ENCODE peak calls at places on chromosomes 3 and 15, in five cellular contexts. B, X, E, U and L are unnamed samples.

GRCh38 chr3:189772584-189772983 is 141.4 kb downstream of the TP63 start:
- DNase-seq in X (no peak), E (no peak), U (no peak), B (no peak), L (no peak)

GRCh38 chr15:25287823-25288222 is 151.0 kb downstream of the UBE3A start:
- DNase-seq in E (no peak), U (no peak), X (no peak), B (no peak), L (no peak)

GRCh38 chr3:150589759-150590158 is 13.4 kb upstream of the SELENOT start:
- DNase-seq in X (no peak), E (no peak), U (no peak), B (no peak), L (no peak)

GRCh38 chr3:106611841-106612240 is 743.0 kb upstream of the CBLB start:
- DNase-seq in X (no peak), U (no peak), B (no peak), E (no peak), L (no peak)

GRCh38 chr3:188901671-188902331 is 270.0 kb upstream of the TPRG1 start:
- DNase-seq in B (no peak), E (no peak), X (no peak), U (no peak), L (no peak)

GRCh38 chr15:100735654-100736053 is 133.3 kb downstream of the ASB7 start:
- DNase-seq in U (no peak), B (no peak), X (no peak), E (peak), L (no peak)

GRCh38 chr3:129627350-129628168 is 21.1 kb upstream of the PLXND1 start:
- DNase-seq in X (peak), B (no peak), E (peak), U (peak), L (peak)

GRCh38 chr3:16849240-16849639 is 35.5 kb upstream of the PLCL2 start:
- DNase-seq in X (no peak), E (no peak), U (no peak), B (no peak), L (no peak)

GRCh38 chr3:121648219-121648958 is 12.3 kb downstream of the HCLS1 start:
- DNase-seq in X (no peak), E (no peak), B (no peak), U (no peak), L (no peak)

GRCh38 chr15:60346077-60346476 is 51.7 kb downstream of the ANXA2 start:
- DNase-seq in X (no peak), U (no peak), B (no peak), E (no peak), L (no peak)

GRCh38 chr15:87620393-87620792 is 636.1 kb downstream of the NTRK3 start:
- DNase-seq in E (no peak), B (no peak), X (no peak), U (no peak), L (no peak)

GRCh38 chr3:45341876-45342275 is 46.5 kb upstream of the LARS2 start:
- DNase-seq in X (no peak), U (no peak), B (no peak), E (no peak), L (no peak)

GRCh38 chr3:127531821-127532220 is 58.7 kb downstream of the TPRA1 start:
- DNase-seq in B (no peak), X (no peak), E (no peak), U (no peak), L (no peak)

GRCh38 chr15:34708422-34708821 is 46.4 kb downstream of the GJD2 start:
- DNase-seq in B (peak), U (no peak), X (peak), E (no peak), L (peak)

GRCh38 chr3:120678331-120678845 is 3.7 kb downstream of the HGD start:
- DNase-seq in B (no peak), U (peak), X (peak), E (no peak), L (no peak)

GRCh38 chr3:187027531-187027936 is 97.2 kb downstream of the ST6GAL1 start:
- DNase-seq in U (no peak), B (no peak), X (no peak), E (peak), L (no peak)

GRCh38 chr3:16354291-16354690 is 89.3 kb downstream of the OXNAD1 start:
- DNase-seq in U (no peak), X (no peak), B (no peak), E (no peak), L (no peak)

GRCh38 chr3:18444597-18445420 is 19.7 kb upstream of the SATB1 start:
- DNase-seq in X (peak), E (peak), U (no peak), B (peak), L (no peak)

GRCh38 chr3:57855943-57856342 is 99.8 kb downstream of the SLMAP start:
- DNase-seq in U (no peak), B (no peak), E (no peak), X (no peak), L (no peak)

GRCh38 chr3:37324752-37325407 is 150.5 kb upstream of the LRRFIP2 start:
- DNase-seq in X (no peak), E (no peak), U (no peak), B (no peak), L (no peak)

GRCh38 chr3:56612146-56612545 is 55.2 kb downstream of the CCDC66 start:
- DNase-seq in U (no peak), B (no peak), E (no peak), X (no peak), L (no peak)

GRCh38 chr15:76153241-76154197 is 93.7 kb downstream of the TMEM266 start:
- DNase-seq in X (no peak), E (peak), B (no peak), U (no peak), L (no peak)

GRCh38 chr3:83230376-83230775 is 1468.9 kb upstream of the GBE1 start:
- DNase-seq in X (no peak), U (no peak), B (no peak), E (no peak), L (no peak)

GRCh38 chr15:82625136-82625535 is 22.0 kb downstream of the CPEB1 start:
- DNase-seq in E (no peak), B (no peak), U (no peak), X (no peak), L (no peak)

GRCh38 chr3:141124715-141125114 is 73.6 kb downstream of the SPSB4 start:
- DNase-seq in E (no peak), B (no peak), X (no peak), U (no peak), L (no peak)

GRCh38 chr3:72745146-72745976 is 102.9 kb downstream of the SHQ1 start:
- DNase-seq in U (no peak), E (no peak), X (no peak), B (no peak), L (no peak)

GRCh38 chr3:173617490-173617889 is 219.9 kb downstream of the NLGN1 start:
- DNase-seq in E (no peak), X (no peak), B (no peak), U (no peak), L (no peak)

GRCh38 chr3:23611737-23612295 is 193.9 kb upstream of the UBE2E1 start:
- DNase-seq in U (no peak), B (no peak), X (no peak), E (peak), L (no peak)

GRCh38 chr3:10729439-10729838 is 86.6 kb upstream of the SLC6A11 start:
- DNase-seq in U (no peak), B (no peak), X (no peak), E (no peak), L (no peak)

GRCh38 chr15:69557340-69558137 is 104.9 kb downstream of the RPLP1 start:
- DNase-seq in E (no peak), B (no peak), U (no peak), X (peak), L (peak)

GRCh38 chr3:25910997-25911396 is 121.1 kb downstream of the OXSM start:
- DNase-seq in X (peak), B (peak), E (peak), U (no peak), L (peak)

GRCh38 chr3:9649791-9650521 is 651 bp downstream of the MTMR14 start:
- DNase-seq in U (peak), E (no peak), X (no peak), B (peak), L (no peak)

GRCh38 chr3:123733805-123734526 is 149.1 kb upstream of the HACD2 start:
- DNase-seq in E (no peak), B (no peak), X (peak), U (no peak), L (no peak)

GRCh38 chr15:51888593-51889195 is 59.2 kb downstream of the TMOD3 start:
- DNase-seq in U (no peak), E (no peak), X (no peak), B (peak), L (no peak)

GRCh38 chr15:67085237-67085817 is 19.9 kb downstream of the SMAD3 start:
- DNase-seq in E (no peak), X (no peak), B (no peak), U (no peak), L (no peak)

GRCh38 chr15:66057089-66057488 is 187.8 kb downstream of the RAB11A start:
- DNase-seq in X (no peak), E (no peak), B (no peak), U (no peak), L (no peak)
- TF ChIP-seq SP1 in X (no peak), E (no peak), B (no peak), U (no peak), L (no peak)

DNA sequence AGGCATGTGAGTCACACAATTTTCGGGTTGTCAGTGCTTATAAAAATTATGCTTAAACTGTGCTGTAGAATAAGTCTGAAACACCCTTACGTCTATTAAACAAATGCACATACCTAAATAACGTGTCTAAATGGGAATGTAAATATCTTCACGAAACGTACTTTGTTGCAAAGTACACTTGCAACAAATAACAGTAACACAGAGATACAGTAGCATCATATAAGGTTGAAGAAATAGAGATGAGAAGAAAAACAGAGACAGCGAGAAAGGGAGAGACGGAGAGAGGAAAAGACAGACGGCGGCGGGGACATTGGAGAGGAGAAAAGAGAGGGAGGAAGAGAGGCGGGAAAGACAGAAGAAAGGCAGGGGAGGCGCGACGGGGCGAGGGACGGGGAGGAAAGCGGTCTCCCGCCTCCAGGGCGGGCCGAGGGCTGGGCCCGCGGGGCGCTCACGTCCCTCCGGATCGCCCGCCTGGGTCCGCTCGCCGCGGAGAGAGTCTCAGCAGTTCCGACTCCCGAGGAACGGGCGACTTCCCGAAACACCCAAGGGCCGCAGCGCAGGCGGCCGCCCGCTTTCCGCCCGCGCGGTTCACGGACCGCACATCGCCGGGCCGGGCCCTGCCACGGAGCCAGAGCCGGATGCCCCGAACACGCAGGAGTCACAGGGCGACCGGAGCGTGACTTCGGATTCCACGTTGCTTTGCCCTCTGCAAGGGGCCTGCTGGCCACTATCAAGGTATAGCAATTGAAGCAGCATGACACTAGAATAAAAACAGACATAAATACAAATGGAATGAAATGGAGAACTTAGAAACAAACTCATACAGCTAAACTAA is 153.4 kb downstream of the LMLN start:
- DNase-seq in X (no peak), B (no peak), U (no peak), E (peak), L (no peak)
- TF ChIP-seq RAD21 in X (no peak), B (no peak), U (no peak), E (no peak), L (no peak)

GRCh38 chr3:46923559-46924350 is 46.2 kb downstream of the PTH1R start:
- DNase-seq in E (peak), X (peak), U (no peak), B (peak), L (no peak)
- TF ChIP-seq SP1 in E (no peak), X (no peak), U (no peak), B (no peak), L (no peak)

GRCh38 chr3:60147249-60147648 is 1097.4 kb upstream of the CFAP20DC start:
- DNase-seq in U (no peak), E (no peak), X (no peak), B (no peak), L (no peak)
- TF ChIP-seq RAD21 in U (no peak), E (no peak), X (no peak), B (no peak), L (no peak)

GRCh38 chr3:148857321-148857720 is 7.8 kb upstream of the CPA3 start:
- DNase-seq in U (no peak), E (no peak), B (no peak), X (no peak), L (no peak)
- TF ChIP-seq SP1 in U (no peak), E (no peak), B (no peak), X (no peak), L (no peak)

GRCh38 chr3:126100688-126101301 is 16.9 kb upstream of the SLC41A3 start:
- DNase-seq in U (peak), E (no peak), X (no peak), B (no peak), L (no peak)

GRCh38 chr3:126101521-126101982 is 17.6 kb upstream of the SLC41A3 start:
- DNase-seq in U (no peak), X (no peak), B (no peak), E (no peak), L (no peak)

GRCh38 chr3:126102530-126102951 is 18.6 kb upstream of the SLC41A3 start:
- DNase-seq in U (no peak), B (no peak), X (no peak), E (no peak), L (no peak)

GRCh38 chr3:126103121-126104027 is 19.4 kb upstream of the SLC41A3 start:
- DNase-seq in U (no peak), B (peak), X (no peak), E (peak), L (no peak)

GRCh38 chr3:126102011-126102410 is 18.1 kb upstream of the SLC41A3 start:
- DNase-seq in U (no peak), X (no peak), B (no peak), E (no peak), L (no peak)
- TF ChIP-seq RAD21 in U (no peak), X (no peak), B (no peak), E (no peak), L (no peak)